ENCODE peak calls at places on chromosomes 3 and 15, in ten cellular contexts. N, H, T, P, G, W, Q, A, D and R are unnamed samples.

GRCh38 chr3:51684971-51685751 is 14.1 kb downstream of the TEX264 start:
- DNase-seq in N (no peak), H (no peak), T (no peak), P (no peak), G (no peak), W (no peak), Q (no peak), A (no peak), D (no peak), R (no peak)

GRCh38 chr3:187223799-187224198 is 26.5 kb downstream of the RTP1 start:
- DNase-seq in N (no peak), H (no peak), T (no peak), P (no peak), G (no peak), W (no peak), Q (no peak), A (no peak), D (peak), R (no peak)

GRCh38 chr3:34396945-34397344 is 598.5 kb downstream of the PDCD6IP start:
- DNase-seq in N (no peak), H (no peak), T (no peak), P (no peak), G (no peak), W (no peak), Q (no peak), A (no peak), D (no peak), R (no peak)

GRCh38 chr15:88126695-88127476 is 129.7 kb downstream of the NTRK3 start:
- DNase-seq in N (no peak), H (no peak), T (no peak), P (no peak), G (no peak), W (no peak), Q (no peak), A (no peak), D (no peak), R (no peak)

GRCh38 chr15:95043933-95044313 is 812.6 kb downstream of the MCTP2 start:
- DNase-seq in N (no peak), H (no peak), T (no peak), P (no peak), G (no peak), W (no peak), Q (no peak), A (no peak), D (no peak), R (no peak)

GRCh38 chr3:29202368-29202767 is 78.5 kb upstream of the RBMS3 start:
- DNase-seq in N (no peak), H (no peak), T (no peak), P (no peak), G (no peak), W (no peak), Q (no peak), A (no peak), D (no peak), R (no peak)

GRCh38 chr15:78682693-78683410 is 41.8 kb upstream of the CHRNB4 start:
- DNase-seq in N (no peak), H (no peak), T (no peak), P (no peak), G (no peak), W (no peak), Q (no peak), A (no peak), D (no peak), R (no peak)

GRCh38 chr3:183537295-183537730 is 18.2 kb downstream of the KLHL6 start:
- DNase-seq in N (no peak), H (no peak), T (no peak), P (no peak), G (no peak), W (no peak), Q (peak), A (no peak), D (peak), R (no peak)

GRCh38 chr3:35744419-35744818 is 105.1 kb downstream of the ARPP21 start:
- DNase-seq in N (no peak), H (no peak), T (peak), P (no peak), G (no peak), W (peak), Q (no peak), A (no peak), D (no peak), R (no peak)